ENCODE peak calls at places on chromosome 1, in eight cellular contexts. B, Y, I, J, F, S, T and R are unnamed samples.

GRCh38 chr1:116956378-116956777 is 45.2 kb upstream of the CD101 start:
- DNase-seq in S (no peak), I (no peak), J (no peak), F (no peak), B (no peak), Y (no peak), T (no peak), R (no peak)

GRCh38 chr1:55466921-55467320 is 251.8 kb upstream of the USP24 start:
- DNase-seq in F (no peak), T (no peak), Y (no peak), B (no peak), S (no peak), J (no peak), I (no peak), R (no peak)

GRCh38 chr1:19091539-19091938 is 118.5 kb downstream of the UBR4 start:
- DNase-seq in S (no peak), T (no peak), Y (no peak), F (no peak), J (no peak), B (no peak), I (no peak), R (no peak)

GRCh38 chr1:23555949-23556640 is 3.2 kb downstream of the ID3 start:
- DNase-seq in F (no peak), B (no peak), Y (peak), S (peak), T (peak), I (no peak), J (no peak), R (peak)

GRCh38 chr1:45155957-45156356 is 50.4 kb downstream of the ZSWIM5 start:
- DNase-seq in S (no peak), T (no peak), Y (no peak), B (no peak), F (no peak), I (no peak), J (no peak), R (no peak)

GRCh38 chr1:55421317-55421716 is 206.2 kb upstream of the USP24 start:
- DNase-seq in T (peak), F (no peak), S (no peak), I (no peak), Y (no peak), B (no peak), J (no peak), R (no peak)

GRCh38 chr1:12177156-12177998 is 10.6 kb downstream of the TNFRSF1B start:
- DNase-seq in S (no peak), Y (no peak), F (no peak), J (no peak), I (no peak), B (no peak), T (no peak), R (no peak)

GRCh38 chr1:22767862-22768261 is 57.2 kb downstream of the EPHB2 start:
- DNase-seq in Y (no peak), B (no peak), I (no peak), J (no peak), T (no peak), S (no peak), F (no peak), R (no peak)

GRCh38 chr1:229086686-229087085 is 184.2 kb upstream of the RAB4A start:
- DNase-seq in I (no peak), T (no peak), S (no peak), J (no peak), F (no peak), Y (no peak), B (no peak), R (no peak)

GRCh38 chr1:61579815-61580214 is 145.1 kb downstream of the TM2D1 start:
- DNase-seq in S (no peak), I (no peak), Y (no peak), J (no peak), B (no peak), T (no peak), F (no peak), R (no peak)

GRCh38 chr1:59699227-59699847 is 115.4 kb upstream of the HOOK1 start:
- DNase-seq in T (peak), S (no peak), Y (no peak), I (no peak), J (peak), B (no peak), F (no peak), R (peak)

GRCh38 chr1:165463978-165464377 is 19.1 kb upstream of the RXRG start:
- DNase-seq in I (no peak), B (no peak), T (no peak), J (no peak), F (no peak), S (no peak), Y (no peak), R (no peak)

GRCh38 chr1:84997667-84998600 is 1.0 kb upstream of the MCOLN2 start:
- DNase-seq in T (no peak), F (no peak), J (no peak), Y (no peak), I (no peak), S (no peak), B (no peak), R (no peak)

GRCh38 chr1:155241069-155241679 is 14.1 kb downstream of the ENTREP3 start:
- DNase-seq in B (peak), Y (no peak), F (peak), T (peak), S (no peak), I (peak), J (peak), R (peak)